ENCODE peak calls at places on chromosomes 4 and X, in seven cellular contexts. T, X, M, U, I, D and O are unnamed samples.

GRCh38 chr4:2258091-2259035 is 3.5 kb downstream of the MXD4 start:
- DNase-seq in M (no peak), T (peak; percentile 8), I (no peak), X (no peak), U (no peak), D (no peak), O (no peak)

GRCh38 chr4:42676066-42676951 is 19.4 kb upstream of the ATP8A1 start:
- DNase-seq in M (no peak), X (no peak), U (no peak), I (no peak), T (peak; percentile 6), D (no peak), O (no peak)

GRCh38 chr4:110064295-110064694 is 134.1 kb downstream of the ELOVL6 start:
- DNase-seq in D (no peak), M (no peak), U (no peak), X (peak; percentile 62), I (no peak), T (no peak), O (no peak)

GRCh38 chr4:171880136-171880535 is 66.9 kb downstream of the GALNTL6 start:
- DNase-seq in U (no peak), M (peak; percentile 33), X (no peak), I (no peak), T (no peak), D (no peak), O (no peak)

GRCh38 chr4:44210750-44211149 is 237.9 kb downstream of the KCTD8 start:
- DNase-seq in T (no peak), D (no peak), X (no peak), U (no peak), M (no peak), I (no peak), O (no peak)

GRCh38 chr4:8191136-8191747 is 7.8 kb upstream of the SH3TC1 start:
- DNase-seq in X (peak; percentile 33), I (peak; percentile 68), U (no peak), M (peak; percentile 69), T (no peak), D (peak; percentile 44), O (no peak)

GRCh38 chrX:153226344-153227190 is 47.5 kb downstream of the MAGEA1 start:
- DNase-seq in I (peak; percentile 95), T (no peak), U (peak; percentile 86), M (peak; percentile 67), D (no peak), X (no peak), O (peak; percentile 44)

GRCh38 chr4:145939856-145940255 is 1.2 kb upstream of the ZNF827 start:
- DNase-seq in X (no peak), U (no peak), D (no peak), M (no peak), I (no peak), T (no peak), O (no peak)

DNA sequence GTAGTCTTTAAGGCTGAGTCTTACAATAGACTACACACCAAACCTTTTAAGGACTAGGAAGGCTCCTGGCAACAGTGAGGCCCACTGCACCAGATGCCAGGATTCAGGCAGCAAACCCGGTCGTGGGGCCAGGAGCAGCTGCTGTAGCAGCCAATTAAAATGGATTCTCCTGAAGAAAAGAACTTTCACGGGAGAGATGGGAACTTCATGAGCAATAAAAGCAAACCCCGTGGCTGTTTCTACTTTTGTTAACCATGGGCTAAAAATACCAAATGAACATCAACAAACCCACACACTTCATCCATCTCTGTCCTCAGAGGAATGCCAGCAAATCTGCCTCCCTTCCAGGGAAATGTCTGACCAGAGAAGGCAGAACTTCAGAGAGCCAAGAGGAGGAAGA is 101.3 kb downstream of the BTC start:
- DNase-seq in X (no peak), U (no peak), I (no peak), D (no peak), M (no peak), T (no peak), O (no peak)
- TF ChIP-seq JUND in X (no peak), U (no peak), I (no peak), D (no peak), M (no peak), T (no peak), O (no peak)

GRCh38 chr4:143358923-143359694 is 22.4 kb downstream of the GAB1 start:
- DNase-seq in U (no peak), X (no peak), D (no peak), I (no peak), M (no peak), T (no peak), O (peak; percentile 94)
- TF ChIP-seq JUND in U (no peak), X (no peak), D (no peak), I (no peak), M (no peak), T (peak; percentile 56), O (peak; percentile 79)

GRCh38 chrX:63657821-63658220 is 127.2 kb downstream of the ARHGEF9 start:
- DNase-seq in D (no peak), I (no peak), X (no peak), M (peak; percentile 0), U (no peak), T (no peak), O (no peak)
- TF ChIP-seq JUND in D (no peak), I (no peak), X (no peak), M (no peak), U (no peak), T (peak; percentile 58), O (no peak)

DNA sequence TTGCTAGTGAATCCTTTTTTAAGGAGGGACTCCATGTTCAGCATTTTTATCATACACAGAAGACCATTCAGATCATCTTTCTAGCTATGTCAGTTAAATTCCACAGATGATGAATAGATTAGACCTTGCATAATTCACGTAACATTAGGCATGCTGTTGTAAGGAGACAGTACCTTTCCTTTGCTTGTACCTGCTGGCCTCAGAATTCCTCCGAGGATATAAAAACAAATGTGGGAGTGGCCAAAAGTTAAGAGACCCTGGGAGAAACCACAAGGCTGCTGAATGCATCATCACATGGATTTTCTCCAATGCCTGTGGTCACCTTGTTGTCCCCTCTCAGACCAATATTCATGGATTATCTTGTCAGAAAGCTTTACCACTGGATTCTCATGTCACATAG is 201.4 kb downstream of the MAGEB17 start:
- DNase-seq in M (no peak), I (no peak), X (no peak), T (no peak), D (no peak), U (no peak), O (no peak)
- TF ChIP-seq JUND in M (no peak), I (no peak), X (no peak), T (no peak), D (no peak), U (no peak), O (no peak)

DNA sequence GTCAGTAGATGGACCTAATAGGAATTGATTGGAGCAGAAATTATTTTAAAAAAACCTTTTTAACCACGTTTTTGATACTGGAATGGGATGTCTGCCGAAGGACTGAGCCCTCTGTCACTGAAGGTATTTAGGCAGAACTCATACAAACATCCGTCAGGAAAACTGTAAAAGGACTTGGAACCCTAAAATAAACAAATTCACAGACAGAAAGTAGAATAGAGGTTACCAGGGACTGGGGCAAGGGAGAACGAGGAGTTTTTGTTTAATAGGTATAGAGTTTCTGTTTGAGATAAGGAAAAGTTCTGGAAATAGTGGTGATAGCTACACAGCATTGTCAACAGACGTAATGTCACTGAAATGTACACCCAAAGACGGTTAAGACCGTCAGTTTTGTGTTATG is 105.5 kb downstream of the BCOR start:
- DNase-seq in X (peak; percentile 73), I (no peak), M (no peak), U (no peak), T (no peak), D (no peak), O (no peak)
- TF ChIP-seq JUND in X (no peak), I (no peak), M (no peak), U (no peak), T (no peak), D (no peak), O (no peak)

DNA sequence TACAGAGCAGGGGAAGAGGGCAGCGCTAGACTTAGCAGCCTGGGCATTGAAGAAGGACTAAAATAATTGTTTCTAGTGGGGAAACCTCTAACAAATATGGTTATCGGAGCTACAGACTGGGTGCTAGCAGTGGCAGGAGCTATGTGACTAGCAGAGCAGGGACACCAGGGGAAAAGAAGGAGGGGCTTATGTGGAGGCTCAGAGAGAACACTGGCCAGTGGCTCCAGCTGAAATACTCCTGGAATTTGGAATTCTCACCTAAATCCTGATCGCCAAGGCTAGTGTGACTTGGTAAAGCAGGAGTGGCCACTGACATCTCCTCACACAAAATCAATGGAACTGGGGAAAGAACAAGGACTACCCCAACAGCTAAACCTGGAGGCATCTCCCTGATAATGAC is 2.0 kb downstream of the TAPT1 start:
- DNase-seq in U (no peak), I (peak; percentile 22), M (no peak), X (peak; percentile 57), D (no peak), T (peak; percentile 24), O (peak; percentile 24)
- TF ChIP-seq JUND in U (no peak), I (no peak), M (no peak), X (no peak), D (no peak), T (no peak), O (no peak)